ENCODE peak calls at places on chromosomes 13 and 19, in four cellular contexts. K is heart right ventricle; Q is psoas muscle; R is stimulated activated CD4-positive, alpha-beta T cell treated with anti-CD3 and anti-CD28 coated beads, Interleukin-15, amount 100 ng/mL, for 24 hours. S is an unnamed sample.

GRCh38 chr19:1373534-1374249 is 10.0 kb upstream of the NDUFS7 start:
- DNase-seq in K (peak; percentile 86), Q (peak; percentile 72), R (no peak), S (peak; percentile 88)

GRCh38 chr13:93660664-93661063 is 434.1 kb downstream of the GPC6 start:
- DNase-seq in K (no peak), Q (no peak), R (no peak), S (no peak)

GRCh38 chr19:1205114-1206062 is at the start of gene STK11:
- DNase-seq in K (peak; percentile 100), Q (peak; percentile 100), R (peak; percentile 100), S (peak; percentile 99)

GRCh38 chr13:113548171-113548641 is 36.3 kb upstream of the TFDP1 start:
- DNase-seq in K (no peak), Q (no peak), R (no peak), S (peak; percentile 38)

GRCh38 chr13:65497265-65497664 is 1732.9 kb downstream of the PCDH9 start:
- DNase-seq in K (no peak), Q (no peak), R (no peak), S (no peak)

GRCh38 chr13:113936166-113936565 is 37.7 kb downstream of the C13orf46 start:
- DNase-seq in K (no peak), Q (no peak), R (no peak), S (no peak)

GRCh38 chr13:29595380-29596063 is at the start of gene SLC7A1:
- DNase-seq in K (peak; percentile 77), Q (peak; percentile 80), R (peak; percentile 90), S (peak; percentile 54)

GRCh38 chr19:58059681-58060080 is 599 bp downstream of the ZNF135 start:
- DNase-seq in K (peak; percentile 28), Q (peak; percentile 22), R (no peak), S (no peak)

GRCh38 chr13:20175907-20176652 is 15.2 kb upstream of the GJA3 start:
- DNase-seq in K (no peak), Q (no peak), R (no peak), S (no peak)

GRCh38 chr19:16224266-16225045 is 26.7 kb downstream of the AP1M1 start:
- DNase-seq in K (no peak), Q (no peak), R (no peak), S (no peak)

GRCh38 chr13:39586142-39586541 is 16.9 kb downstream of the LHFPL6 start:
- DNase-seq in K (no peak), Q (no peak), R (no peak), S (no peak)

GRCh38 chr19:17565611-17566010 is 10.2 kb downstream of the COLGALT1 start:
- DNase-seq in K (no peak), Q (no peak), R (no peak), S (no peak)

GRCh38 chr19:47210689-47211316 is 20.2 kb downstream of the BBC3 start:
- DNase-seq in K (peak; percentile 35), Q (peak; percentile 71), R (peak; percentile 86), S (peak; percentile 64)

GRCh38 chr19:3046621-3047306 is 15.5 kb downstream of the TLE5 start:
- DNase-seq in K (peak; percentile 47), Q (no peak), R (no peak), S (no peak)

GRCh38 chr19:38706792-38707511 is 37.3 kb downstream of the CAPN12 start:
- DNase-seq in K (no peak), Q (no peak), R (no peak), S (no peak)

GRCh38 chr13:50353651-50354415 is 338.6 kb downstream of the KCNRG start:
- DNase-seq in K (no peak), Q (no peak), R (no peak), S (no peak)

GRCh38 chr13:101941095-101941777 is 460.6 kb downstream of the FGF14 start:
- DNase-seq in K (no peak), Q (no peak), R (no peak), S (peak; percentile 52)

GRCh38 chr13:44764334-44764733 is 188.2 kb upstream of the TSC22D1 start:
- DNase-seq in K (no peak), Q (no peak), R (no peak), S (no peak)

GRCh38 chr13:109271991-109272454 is 514.4 kb downstream of the IRS2 start:
- DNase-seq in K (no peak), Q (no peak), R (no peak), S (no peak)

GRCh38 chr13:112751617-112752016 is 61.8 kb downstream of the ATP11A start:
- DNase-seq in K (no peak), Q (no peak), R (no peak), S (no peak)

GRCh38 chr13:56299650-56300049 is 841.1 kb upstream of the PRR20A start:
- DNase-seq in K (no peak), Q (no peak), R (no peak), S (no peak)

GRCh38 chr13:30870916-30871712 is 35.0 kb upstream of the MEDAG start:
- DNase-seq in K (no peak), Q (no peak), R (no peak), S (no peak)

GRCh38 chr19:42281175-42282035 is 12.4 kb downstream of the CIC start:
- DNase-seq in K (peak; percentile 73), Q (peak; percentile 64), R (peak; percentile 50), S (peak; percentile 56)

GRCh38 chr13:95020298-95020987 is 280.8 kb downstream of the ABCC4 start:
- DNase-seq in K (no peak), Q (no peak), R (no peak), S (no peak)

GRCh38 chr13:35309711-35310110 is 166.8 kb downstream of the MAB21L1 start:
- DNase-seq in K (no peak), Q (no peak), R (no peak), S (no peak)

GRCh38 chr13:101552797-101553196 is 100.3 kb downstream of the ITGBL1 start:
- DNase-seq in K (no peak), Q (no peak), R (no peak), S (no peak)

GRCh38 chr19:27780367-27781065 is 1432.4 kb downstream of the UQCRFS1 start:
- DNase-seq in K (no peak), Q (no peak), R (no peak), S (peak; percentile 24)

GRCh38 chr19:16067205-16067938 is 8.9 kb upstream of the TPM4 start:
- DNase-seq in K (peak; percentile 55), Q (peak; percentile 40), R (no peak), S (no peak)

GRCh38 chr19:56113071-56113632 is 7.9 kb downstream of the ZNF787 start:
- DNase-seq in K (no peak), Q (no peak), R (no peak), S (no peak)

GRCh38 chr19:17522988-17523872 is 11.8 kb downstream of the PGLS start:
- DNase-seq in K (peak; percentile 41), Q (peak; percentile 41), R (peak; percentile 72), S (peak; percentile 60)

GRCh38 chr19:19404879-19405860 is at the start of gene GATAD2A:
- DNase-seq in K (peak; percentile 96), Q (peak; percentile 95), R (peak; percentile 88), S (peak; percentile 97)

GRCh38 chr13:45447050-45447661 is 17.6 kb upstream of the COG3 start:
- DNase-seq in K (no peak), Q (no peak), R (no peak), S (peak; percentile 94)

GRCh38 chr19:39205449-39205764 is 1.3 kb upstream of the SYCN start:
- DNase-seq in K (no peak), Q (no peak), R (no peak), S (no peak)

GRCh38 chr19:33470686-33471085 is 50.9 kb downstream of the PEPD start:
- DNase-seq in K (no peak), Q (no peak), R (no peak), S (peak; percentile 23)

S was measured in left lobe of liver.